ENCODE peak calls at places on chromosome 12, in ten cellular contexts. One of them, this sample, is unnamed.
A peak's percentile ranks its signal among the peaks of the same experiment; 100 is the strongest.

GRCh38 chr12:63967781-63968180 is 123.3 kb downstream of the SRGAP1 start:
- DNase-seq in activated naive CD8-positive, alpha-beta T cell treated with anti-CD3 and anti-CD28 coated beads, Interleukin-2, amount 10 ng/mL, durations not matched to agents 7 days and 5 days: no peak
- DNase-seq in suprapubic skin: no peak
- DNase-seq in heart left ventricle: no peak
- DNase-seq in esophagus muscularis mucosa: no peak
- DNase-seq in AG10803: peak; percentile 67
- DNase-seq in astrocyte of the cerebellum: no peak
- DNase-seq in epithelial cell of esophagus: peak; percentile 16
- DNase-seq in pancreas: no peak
- DNase-seq in left ventricle myocardium superior: no peak
- DNase-seq in this sample: no peak

GRCh38 chr12:19964549-19964948 is 403.8 kb upstream of the PDE3A start:
- DNase-seq in heart left ventricle: no peak
- DNase-seq in epithelial cell of esophagus: no peak
- DNase-seq in esophagus muscularis mucosa: no peak
- DNase-seq in left ventricle myocardium superior: no peak
- DNase-seq in AG10803: peak; percentile 25
- DNase-seq in pancreas: no peak
- DNase-seq in activated naive CD8-positive, alpha-beta T cell treated with anti-CD3 and anti-CD28 coated beads, Interleukin-2, amount 10 ng/mL, durations not matched to agents 7 days and 5 days: no peak
- DNase-seq in astrocyte of the cerebellum: no peak
- DNase-seq in suprapubic skin: no peak
- DNase-seq in this sample: no peak

GRCh38 chr12:105031061-105031807 is 45.1 kb downstream of the NOPCHAP1 start:
- DNase-seq in astrocyte of the cerebellum: no peak
- DNase-seq in AG10803: no peak
- DNase-seq in left ventricle myocardium superior: no peak
- DNase-seq in heart left ventricle: no peak
- DNase-seq in activated naive CD8-positive, alpha-beta T cell treated with anti-CD3 and anti-CD28 coated beads, Interleukin-2, amount 10 ng/mL, durations not matched to agents 7 days and 5 days: no peak
- DNase-seq in esophagus muscularis mucosa: no peak
- DNase-seq in suprapubic skin: no peak
- DNase-seq in pancreas: no peak
- DNase-seq in epithelial cell of esophagus: no peak
- DNase-seq in this sample: no peak

GRCh38 chr12:46260153-46260912 is 8.5 kb downstream of the SLC38A1 start:
- DNase-seq in pancreas: no peak
- DNase-seq in heart left ventricle: no peak
- DNase-seq in esophagus muscularis mucosa: no peak
- DNase-seq in left ventricle myocardium superior: no peak
- DNase-seq in activated naive CD8-positive, alpha-beta T cell treated with anti-CD3 and anti-CD28 coated beads, Interleukin-2, amount 10 ng/mL, durations not matched to agents 7 days and 5 days: no peak
- DNase-seq in AG10803: peak; percentile 81
- DNase-seq in epithelial cell of esophagus: peak; percentile 65
- DNase-seq in astrocyte of the cerebellum: peak; percentile 33
- DNase-seq in suprapubic skin: no peak
- DNase-seq in this sample: no peak

GRCh38 chr12:65615091-65615490 is 209.2 kb upstream of the HMGA2 start:
- DNase-seq in esophagus muscularis mucosa: no peak
- DNase-seq in suprapubic skin: no peak
- DNase-seq in activated naive CD8-positive, alpha-beta T cell treated with anti-CD3 and anti-CD28 coated beads, Interleukin-2, amount 10 ng/mL, durations not matched to agents 7 days and 5 days: no peak
- DNase-seq in heart left ventricle: no peak
- DNase-seq in AG10803: peak; percentile 94
- DNase-seq in epithelial cell of esophagus: no peak
- DNase-seq in astrocyte of the cerebellum: peak; percentile 84
- DNase-seq in pancreas: no peak
- DNase-seq in left ventricle myocardium superior: no peak
- DNase-seq in this sample: no peak

GRCh38 chr12:9032202-9032964 is 43.0 kb downstream of the KLRG1 start:
- DNase-seq in AG10803: no peak
- DNase-seq in suprapubic skin: no peak
- DNase-seq in activated naive CD8-positive, alpha-beta T cell treated with anti-CD3 and anti-CD28 coated beads, Interleukin-2, amount 10 ng/mL, durations not matched to agents 7 days and 5 days: no peak
- DNase-seq in left ventricle myocardium superior: no peak
- DNase-seq in epithelial cell of esophagus: peak; percentile 19
- DNase-seq in heart left ventricle: no peak
- DNase-seq in esophagus muscularis mucosa: no peak
- DNase-seq in pancreas: no peak
- DNase-seq in astrocyte of the cerebellum: no peak
- DNase-seq in this sample: no peak

GRCh38 chr12:124551268-124552144 is 15.9 kb downstream of the NCOR2 start:
- DNase-seq in activated naive CD8-positive, alpha-beta T cell treated with anti-CD3 and anti-CD28 coated beads, Interleukin-2, amount 10 ng/mL, durations not matched to agents 7 days and 5 days: no peak
- DNase-seq in astrocyte of the cerebellum: no peak
- DNase-seq in suprapubic skin: no peak
- DNase-seq in heart left ventricle: peak; percentile 68
- DNase-seq in AG10803: no peak
- DNase-seq in left ventricle myocardium superior: peak; percentile 78
- DNase-seq in esophagus muscularis mucosa: peak; percentile 94
- DNase-seq in epithelial cell of esophagus: peak; percentile 61
- DNase-seq in pancreas: no peak
- DNase-seq in this sample: peak; percentile 70

GRCh38 chr12:42730286-42730685 is 140.7 kb upstream of the PRICKLE1 start:
- DNase-seq in pancreas: no peak
- DNase-seq in suprapubic skin: no peak
- DNase-seq in heart left ventricle: no peak
- DNase-seq in astrocyte of the cerebellum: no peak
- DNase-seq in left ventricle myocardium superior: no peak
- DNase-seq in epithelial cell of esophagus: peak; percentile 73
- DNase-seq in esophagus muscularis mucosa: no peak
- DNase-seq in AG10803: no peak
- DNase-seq in activated naive CD8-positive, alpha-beta T cell treated with anti-CD3 and anti-CD28 coated beads, Interleukin-2, amount 10 ng/mL, durations not matched to agents 7 days and 5 days: no peak
- DNase-seq in this sample: no peak

GRCh38 chr12:50326636-50327284 is 43.4 kb upstream of the LIMA1 start:
- DNase-seq in heart left ventricle: no peak
- DNase-seq in esophagus muscularis mucosa: no peak
- DNase-seq in epithelial cell of esophagus: peak; percentile 57
- DNase-seq in left ventricle myocardium superior: no peak
- DNase-seq in activated naive CD8-positive, alpha-beta T cell treated with anti-CD3 and anti-CD28 coated beads, Interleukin-2, amount 10 ng/mL, durations not matched to agents 7 days and 5 days: no peak
- DNase-seq in astrocyte of the cerebellum: peak; percentile 45
- DNase-seq in pancreas: no peak
- DNase-seq in suprapubic skin: no peak
- DNase-seq in AG10803: peak; percentile 55
- DNase-seq in this sample: no peak

GRCh38 chr12:89162704-89163261 is 189.5 kb downstream of the DUSP6 start:
- DNase-seq in epithelial cell of esophagus: peak; percentile 100
- DNase-seq in AG10803: peak; percentile 100
- DNase-seq in suprapubic skin: peak; percentile 79
- DNase-seq in esophagus muscularis mucosa: peak; percentile 93
- DNase-seq in left ventricle myocardium superior: peak; percentile 41
- DNase-seq in activated naive CD8-positive, alpha-beta T cell treated with anti-CD3 and anti-CD28 coated beads, Interleukin-2, amount 10 ng/mL, durations not matched to agents 7 days and 5 days: no peak
- DNase-seq in astrocyte of the cerebellum: peak; percentile 75
- DNase-seq in pancreas: no peak
- DNase-seq in heart left ventricle: peak; percentile 42
- DNase-seq in this sample: no peak

GRCh38 chr12:77845831-77846230 is 15.1 kb downstream of the NAV3 start:
- DNase-seq in pancreas: no peak
- DNase-seq in suprapubic skin: no peak
- DNase-seq in activated naive CD8-positive, alpha-beta T cell treated with anti-CD3 and anti-CD28 coated beads, Interleukin-2, amount 10 ng/mL, durations not matched to agents 7 days and 5 days: no peak
- DNase-seq in epithelial cell of esophagus: peak; percentile 51
- DNase-seq in left ventricle myocardium superior: no peak
- DNase-seq in AG10803: peak; percentile 18
- DNase-seq in esophagus muscularis mucosa: no peak
- DNase-seq in heart left ventricle: no peak
- DNase-seq in astrocyte of the cerebellum: no peak
- DNase-seq in this sample: no peak

GRCh38 chr12:111363578-111363977 is 5.3 kb downstream of the PHETA1 start:
- DNase-seq in pancreas: no peak
- DNase-seq in epithelial cell of esophagus: no peak
- DNase-seq in astrocyte of the cerebellum: no peak
- DNase-seq in activated naive CD8-positive, alpha-beta T cell treated with anti-CD3 and anti-CD28 coated beads, Interleukin-2, amount 10 ng/mL, durations not matched to agents 7 days and 5 days: no peak
- DNase-seq in AG10803: peak; percentile 73
- DNase-seq in esophagus muscularis mucosa: no peak
- DNase-seq in heart left ventricle: no peak
- DNase-seq in suprapubic skin: no peak
- DNase-seq in left ventricle myocardium superior: peak; percentile 37
- DNase-seq in this sample: no peak

GRCh38 chr12:32893008-32893407 is 3.6 kb downstream of the PKP2 start:
- DNase-seq in epithelial cell of esophagus: no peak
- DNase-seq in pancreas: no peak
- DNase-seq in esophagus muscularis mucosa: no peak
- DNase-seq in astrocyte of the cerebellum: no peak
- DNase-seq in AG10803: no peak
- DNase-seq in heart left ventricle: no peak
- DNase-seq in activated naive CD8-positive, alpha-beta T cell treated with anti-CD3 and anti-CD28 coated beads, Interleukin-2, amount 10 ng/mL, durations not matched to agents 7 days and 5 days: no peak
- DNase-seq in left ventricle myocardium superior: no peak
- DNase-seq in suprapubic skin: no peak
- DNase-seq in this sample: no peak

GRCh38 chr12:1047898-1048660 is 57.1 kb downstream of the ERC1 start:
- DNase-seq in pancreas: no peak
- DNase-seq in epithelial cell of esophagus: no peak
- DNase-seq in astrocyte of the cerebellum: no peak
- DNase-seq in AG10803: peak; percentile 38
- DNase-seq in esophagus muscularis mucosa: no peak
- DNase-seq in activated naive CD8-positive, alpha-beta T cell treated with anti-CD3 and anti-CD28 coated beads, Interleukin-2, amount 10 ng/mL, durations not matched to agents 7 days and 5 days: no peak
- DNase-seq in heart left ventricle: no peak
- DNase-seq in suprapubic skin: no peak
- DNase-seq in left ventricle myocardium superior: no peak
- DNase-seq in this sample: no peak

GRCh38 chr12:50751921-50752721 is 11.8 kb upstream of the ATF1 start:
- DNase-seq in suprapubic skin: no peak
- DNase-seq in esophagus muscularis mucosa: no peak
- DNase-seq in activated naive CD8-positive, alpha-beta T cell treated with anti-CD3 and anti-CD28 coated beads, Interleukin-2, amount 10 ng/mL, durations not matched to agents 7 days and 5 days: no peak
- DNase-seq in pancreas: no peak
- DNase-seq in heart left ventricle: no peak
- DNase-seq in astrocyte of the cerebellum: no peak
- DNase-seq in left ventricle myocardium superior: no peak
- DNase-seq in epithelial cell of esophagus: peak; percentile 65
- DNase-seq in AG10803: no peak
- DNase-seq in this sample: peak; percentile 18